ENCODE peak calls at places on chromosomes 5 and 9, in seven cellular contexts. R, I, C, L, K, E and J are unnamed samples.
A peak's percentile ranks its signal among the peaks of the same experiment; 100 is the strongest.

GRCh38 chr5:141330299-141331080 is at the start of gene PCDHGA1:
- DNase-seq in R (no peak), I (no peak), C (no peak), L (peak; percentile 31), K (peak; percentile 51), E (peak; percentile 35), J (peak; percentile 81)

GRCh38 chr5:135008981-135009735 is 24.9 kb downstream of the PITX1 start:
- DNase-seq in R (no peak), I (no peak), C (no peak), L (no peak), K (no peak), E (peak; percentile 3), J (no peak)

GRCh38 chr5:73433982-73434342 is 14.6 kb downstream of the FOXD1 start:
- DNase-seq in R (no peak), I (no peak), C (no peak), L (no peak), K (no peak), E (no peak), J (no peak)

GRCh38 chr5:6503342-6503741 is 54.7 kb downstream of the UBE2QL1 start:
- DNase-seq in R (no peak), I (no peak), C (no peak), L (no peak), K (no peak), E (no peak), J (no peak)

GRCh38 chr5:113063927-113064326 is 87.3 kb downstream of the DCP2 start:
- DNase-seq in R (no peak), I (no peak), C (no peak), L (no peak), K (no peak), E (no peak), J (no peak)

GRCh38 chr9:71663216-71663615 is 105.1 kb downstream of the CEMIP2 start:
- DNase-seq in R (no peak), I (no peak), C (no peak), L (no peak), K (no peak), E (no peak), J (no peak)

GRCh38 chr5:1411099-1411498 is 34.1 kb downstream of the SLC6A3 start:
- DNase-seq in R (no peak), I (no peak), C (no peak), L (no peak), K (no peak), E (no peak), J (no peak)

GRCh38 chr9:34513567-34514214 is 9.1 kb downstream of the ENHO start:
- DNase-seq in R (no peak), I (peak; percentile 63), C (no peak), L (no peak), K (no peak), E (no peak), J (no peak)

GRCh38 chr5:153714732-153715287 is 224.3 kb downstream of the GRIA1 start:
- DNase-seq in R (no peak), I (no peak), C (no peak), L (no peak), K (no peak), E (no peak), J (no peak)

GRCh38 chr9:91188719-91189590 is 172.8 kb downstream of the AUH start:
- DNase-seq in R (no peak), I (peak; percentile 16), C (no peak), L (no peak), K (no peak), E (no peak), J (no peak)

GRCh38 chr5:9546973-9547947 is 1.4 kb upstream of the SEMA5A start:
- DNase-seq in R (no peak), I (peak; percentile 59), C (no peak), L (no peak), K (no peak), E (no peak), J (no peak)

GRCh38 chr9:28801144-28801799 is 1228.0 kb upstream of the C9orf72 start:
- DNase-seq in R (no peak), I (no peak), C (no peak), L (no peak), K (no peak), E (no peak), J (no peak)

GRCh38 chr5:96714450-96714849 is 52.3 kb downstream of the CAST start:
- DNase-seq in R (no peak), I (no peak), C (no peak), L (no peak), K (no peak), E (no peak), J (no peak)

GRCh38 chr5:96716716-96717115 is 54.5 kb downstream of the CAST start:
- DNase-seq in R (no peak), I (no peak), C (no peak), L (no peak), K (no peak), E (no peak), J (no peak)

GRCh38 chr5:96712100-96712746 is 50.0 kb downstream of the CAST start:
- DNase-seq in R (no peak), I (no peak), C (no peak), L (no peak), K (no peak), E (no peak), J (no peak)

GRCh38 chr5:96716007-96716406 is 53.8 kb downstream of the CAST start:
- DNase-seq in R (no peak), I (no peak), C (no peak), L (no peak), K (no peak), E (no peak), J (no peak)

GRCh38 chr5:96714951-96715451 is 52.8 kb downstream of the CAST start:
- DNase-seq in R (no peak), I (no peak), C (peak; percentile 58), L (no peak), K (peak; percentile 96), E (no peak), J (peak; percentile 63)
- TF ChIP-seq JUND in R (no peak), I (no peak), C (no peak), L (peak; percentile 67), K (no peak), E (no peak), J (no peak)

DNA sequence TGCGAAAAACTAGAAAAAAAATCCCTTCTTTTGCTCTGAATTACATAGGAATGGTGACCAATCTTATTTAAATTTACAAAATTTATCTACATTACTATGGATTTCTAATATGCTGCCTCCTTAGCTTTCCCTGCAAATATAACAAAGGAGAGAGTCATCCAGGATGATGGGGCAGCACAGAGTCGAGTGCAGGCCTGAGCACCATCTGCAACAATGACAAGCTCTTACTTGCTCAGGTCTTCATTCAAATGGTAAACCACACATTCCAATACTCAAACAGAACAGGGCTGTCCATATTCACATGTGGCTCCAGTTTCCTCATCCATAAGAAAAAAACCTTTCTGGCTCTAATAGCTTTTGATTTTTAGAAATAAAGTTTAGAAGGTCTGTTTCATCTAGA is 33.5 kb upstream of the ZNF354B start:
- DNase-seq in R (no peak), I (no peak), C (no peak), L (no peak), K (no peak), E (no peak), J (no peak)
- TF ChIP-seq JUND in R (no peak), I (no peak), C (no peak), L (no peak), K (no peak), E (no peak), J (no peak)

DNA sequence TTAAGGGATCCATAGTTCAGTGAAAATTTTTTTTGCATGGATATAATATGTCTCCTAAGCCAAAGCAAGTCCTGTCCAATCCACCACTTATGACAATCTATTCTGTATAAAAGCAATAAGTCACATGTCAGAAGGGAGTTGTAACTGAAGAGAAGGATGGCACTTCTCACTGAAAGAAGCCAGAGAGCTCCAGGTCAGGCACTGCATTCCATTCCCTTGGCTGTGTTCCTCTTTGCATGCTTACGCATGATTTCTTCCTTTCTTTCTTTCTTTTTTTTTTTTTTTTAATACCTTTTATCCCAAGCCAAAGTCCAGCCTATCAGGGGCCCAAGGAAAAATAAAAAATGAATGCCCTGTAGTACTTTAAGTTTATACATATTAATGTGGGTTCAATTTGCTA is 39.8 kb downstream of the MAMDC2 start:
- DNase-seq in R (no peak), I (no peak), C (no peak), L (no peak), K (no peak), E (no peak), J (no peak)
- TF ChIP-seq JUND in R (no peak), I (no peak), C (no peak), L (no peak), K (no peak), E (no peak), J (no peak)

GRCh38 chr5:80184235-80185023 is 71.4 kb downstream of the SERINC5 start:
- DNase-seq in R (no peak), I (no peak), C (no peak), L (no peak), K (peak; percentile 99), E (no peak), J (peak; percentile 51)
- TF ChIP-seq JUND in R (no peak), I (no peak), C (peak; percentile 12), L (no peak), K (no peak), E (no peak), J (no peak)

DNA sequence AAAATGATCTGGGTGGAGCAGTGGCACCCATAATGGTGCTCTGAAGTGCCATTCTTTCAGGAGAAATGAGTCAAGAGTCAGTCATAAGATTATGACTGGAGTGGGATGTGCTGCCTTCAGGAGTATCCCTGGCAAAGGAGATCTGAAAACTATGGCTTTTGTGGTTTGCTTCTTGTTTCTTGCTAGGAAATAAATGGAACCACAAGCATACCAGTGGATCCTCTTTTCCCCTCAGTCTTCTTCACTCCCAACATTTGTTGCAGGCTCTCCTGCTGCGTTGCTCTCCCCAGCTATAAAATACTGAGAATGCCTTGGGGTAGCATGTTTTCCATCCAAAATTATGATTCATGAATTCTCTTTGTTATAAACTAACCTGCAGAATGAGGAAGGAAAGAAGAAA is 199.1 kb downstream of the NNT start:
- DNase-seq in R (no peak), I (no peak), C (no peak), L (no peak), K (no peak), E (no peak), J (no peak)
- TF ChIP-seq JUND in R (no peak), I (no peak), C (no peak), L (no peak), K (no peak), E (no peak), J (no peak)